ENCODE peak calls at places on chromosome 1, in seven cellular contexts. P, N, Q, E, A, C and W are unnamed samples.

GRCh38 chr1:228014235-228014930 is 7.6 kb downstream of the WNT3A start:
- DNase-seq in Q (peak), N (peak), A (no peak), C (peak), E (no peak), P (no peak), W (peak)

GRCh38 chr1:57132993-57133614 is 167.3 kb upstream of the C8B start:
- DNase-seq in P (no peak), N (no peak), C (peak), E (no peak), A (no peak), Q (no peak), W (no peak)

GRCh38 chr1:59272507-59272906 is 24.4 kb upstream of the FGGY start:
- DNase-seq in N (no peak), P (no peak), C (peak), A (peak), Q (peak), E (peak), W (no peak)

GRCh38 chr1:206507395-206508129 is at the start of gene RASSF5:
- DNase-seq in C (peak), N (peak), P (no peak), E (peak), A (peak), Q (no peak), W (peak)

GRCh38 chr1:101131239-101131924 is 105.4 kb upstream of the S1PR1 start:
- DNase-seq in P (no peak), C (no peak), N (no peak), E (no peak), Q (no peak), A (peak), W (no peak)

GRCh38 chr1:212655668-212656440 is 43.8 kb downstream of the BATF3 start:
- DNase-seq in N (no peak), C (no peak), E (no peak), P (no peak), Q (peak), A (peak), W (no peak)

GRCh38 chr1:200674838-200675587 is 5.3 kb upstream of the DDX59 start:
- DNase-seq in P (no peak), C (no peak), Q (no peak), E (no peak), N (no peak), A (peak), W (no peak)

GRCh38 chr1:905071-905749 is 18.5 kb upstream of the SAMD11 start:
- DNase-seq in Q (no peak), P (peak), E (peak), C (peak), A (no peak), N (peak), W (peak)

GRCh38 chr1:201703646-201704438 is 125.1 kb upstream of the IPO9 start:
- DNase-seq in C (peak), E (peak), P (peak), A (peak), Q (peak), N (peak), W (peak)

GRCh38 chr1:10514490-10515235 is 39.9 kb downstream of the PEX14 start:
- DNase-seq in N (no peak), C (peak), E (no peak), A (peak), P (peak), Q (no peak), W (no peak)

GRCh38 chr1:56547977-56548376 is 31.4 kb downstream of the PLPP3 start:
- DNase-seq in Q (no peak), P (no peak), C (no peak), A (no peak), E (no peak), N (no peak), W (no peak)

GRCh38 chr1:61098333-61098732 is 16.0 kb downstream of the NFIA start:
- DNase-seq in C (no peak), N (no peak), E (no peak), A (no peak), Q (no peak), P (no peak), W (no peak)

GRCh38 chr1:101044749-101045148 is 19.2 kb upstream of the DPH5 start:
- DNase-seq in P (no peak), Q (no peak), A (no peak), C (no peak), E (no peak), N (no peak), W (no peak)

GRCh38 chr1:154483941-154484803 is 17.8 kb upstream of the TDRD10 start:
- DNase-seq in C (peak), N (no peak), A (peak), Q (peak), P (no peak), E (no peak), W (peak)

GRCh38 chr1:26723013-26723991 is 27.5 kb downstream of the ARID1A start:
- DNase-seq in N (no peak), P (peak), A (peak), C (peak), Q (peak), E (peak), W (peak)